ENCODE peak calls at places on chromosomes 3 and 15, in six cellular contexts. L is H9, O is IMR-90, U is neuronal stem cell, A is mesenchymal stem cell, N is H1. G is an unnamed sample.

GRCh38 chr3:129058441-129059194 is 2.0 kb upstream of the GP9 start:
- DNase-seq in U (no peak), N (no peak), O (no peak), L (no peak), A (peak), G (no peak)

GRCh38 chr3:68306571-68306970 is 625.8 kb downstream of the TAFA4 start:
- DNase-seq in U (peak), N (no peak), O (no peak), L (peak), A (peak), G (peak)

GRCh38 chr3:15042936-15043335 is 22.2 kb downstream of the MRPS25 start:
- DNase-seq in O (peak), N (no peak), L (no peak), A (peak), U (no peak), G (no peak)

GRCh38 chr3:37892917-37893595 is 31.4 kb downstream of the CTDSPL start:
- DNase-seq in N (no peak), L (no peak), U (no peak), O (peak), A (peak), G (no peak)

GRCh38 chr3:144055604-144056003 is 84.0 kb downstream of the DIPK2A start:
- DNase-seq in U (no peak), N (no peak), L (no peak), A (no peak), O (peak), G (no peak)

GRCh38 chr3:115617573-115617972 is 5.7 kb upstream of the GAP43 start:
- DNase-seq in U (no peak), L (no peak), N (no peak), O (no peak), A (no peak), G (no peak)

GRCh38 chr3:56547486-56547885 is 9.5 kb upstream of the CCDC66 start:
- DNase-seq in U (no peak), N (no peak), A (no peak), L (no peak), O (no peak), G (no peak)

GRCh38 chr15:68411735-68412134 is 20.2 kb downstream of the ITGA11 start:
- DNase-seq in O (no peak), A (no peak), L (peak), U (no peak), N (no peak), G (no peak)

GRCh38 chr3:121752261-121752660 is 2.7 kb upstream of the GOLGB1 start:
- DNase-seq in L (no peak), O (no peak), A (no peak), U (no peak), N (no peak), G (peak)

GRCh38 chr3:173913397-173913796 is 515.9 kb downstream of the NLGN1 start:
- DNase-seq in A (peak), N (no peak), U (no peak), O (peak), L (no peak), G (no peak)

DNA sequence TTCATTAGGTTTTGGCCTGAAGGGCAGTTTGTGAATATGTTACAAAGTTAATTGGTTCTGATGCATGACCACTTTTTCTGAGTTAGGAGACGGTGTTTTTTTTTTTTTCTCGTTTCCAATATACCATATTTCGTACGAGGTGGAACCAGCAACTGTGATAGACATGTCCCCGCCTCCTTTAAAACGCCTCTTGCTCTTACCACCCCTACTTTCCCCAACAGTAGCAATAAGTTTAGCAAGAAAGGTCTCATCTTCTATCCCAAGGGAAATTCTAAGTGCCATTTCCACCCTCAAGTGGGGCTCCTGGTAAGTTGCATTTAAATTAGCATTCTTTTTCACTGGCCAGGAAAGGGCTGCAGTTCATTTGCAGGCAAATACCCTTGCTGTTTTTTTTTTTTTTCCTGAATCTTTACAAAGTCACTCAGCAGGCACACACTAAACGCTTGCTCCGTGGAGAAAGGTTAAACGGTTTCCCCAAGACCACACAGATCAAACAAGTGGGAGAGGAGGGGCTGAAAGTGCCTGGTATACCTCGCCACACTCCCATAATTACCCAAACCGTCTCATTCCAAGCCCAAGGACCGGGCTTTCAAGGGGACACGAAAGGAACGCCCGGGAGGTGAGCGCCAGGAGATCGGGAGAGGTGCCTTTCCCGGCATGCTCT is 39.5 kb upstream of the MGA start:
- DNase-seq in A (peak), N (no peak), L (peak), U (peak), O (no peak), G (no peak)
- H2AK5ac ChIP-seq in A (no peak), N (no peak), L (no peak), U (peak), O (no peak), G (no peak)

DNA sequence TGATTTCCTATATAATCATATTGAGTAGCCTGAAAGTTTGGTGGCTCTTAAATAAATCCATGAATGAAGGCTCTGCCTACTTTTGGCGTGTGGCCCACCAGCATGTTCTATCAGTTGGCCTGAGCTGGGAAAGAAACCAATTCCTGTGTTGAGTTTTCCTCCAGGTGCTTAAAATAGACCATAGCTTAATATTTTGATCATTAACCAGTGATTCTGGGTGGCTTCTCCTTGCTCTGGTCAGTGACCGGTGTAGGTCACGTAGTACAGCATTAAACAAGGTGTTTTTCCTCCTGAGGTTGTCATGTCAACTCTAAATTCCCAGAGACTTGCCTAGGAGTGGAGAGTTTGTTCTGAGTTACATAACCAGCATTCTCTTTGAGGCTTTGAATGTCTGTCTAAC is 1.3 kb downstream of the HHLA2 start:
- DNase-seq in N (no peak), A (no peak), L (no peak), O (no peak), U (no peak), G (no peak)
- H4K91ac ChIP-seq in N (no peak), A (no peak), L (no peak), O (no peak), U (no peak), G (no peak)

DNA sequence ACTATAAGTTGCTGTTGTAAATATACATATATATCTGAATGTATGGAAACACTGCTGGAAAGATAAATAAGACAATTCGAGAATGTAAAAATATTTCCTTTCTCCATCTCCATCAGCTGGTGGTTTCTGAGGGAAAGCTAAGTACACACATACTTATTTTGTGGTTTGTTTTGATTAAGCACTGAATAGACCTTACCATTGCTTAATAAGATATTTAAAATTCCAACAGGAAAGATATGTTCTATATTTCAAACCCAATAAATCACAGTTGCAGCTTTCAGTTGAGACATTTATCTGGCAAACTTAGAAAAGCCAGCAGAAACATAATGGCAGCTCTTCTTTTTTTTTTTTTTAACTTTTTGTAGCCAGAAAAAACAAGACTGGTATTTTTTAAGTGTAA is 160.4 kb downstream of the VGLL3 start:
- DNase-seq in N (no peak), L (no peak), A (no peak), U (no peak), O (peak), G (no peak)
- H2AK5ac ChIP-seq in N (no peak), L (no peak), A (no peak), U (no peak), O (no peak), G (no peak)

DNA sequence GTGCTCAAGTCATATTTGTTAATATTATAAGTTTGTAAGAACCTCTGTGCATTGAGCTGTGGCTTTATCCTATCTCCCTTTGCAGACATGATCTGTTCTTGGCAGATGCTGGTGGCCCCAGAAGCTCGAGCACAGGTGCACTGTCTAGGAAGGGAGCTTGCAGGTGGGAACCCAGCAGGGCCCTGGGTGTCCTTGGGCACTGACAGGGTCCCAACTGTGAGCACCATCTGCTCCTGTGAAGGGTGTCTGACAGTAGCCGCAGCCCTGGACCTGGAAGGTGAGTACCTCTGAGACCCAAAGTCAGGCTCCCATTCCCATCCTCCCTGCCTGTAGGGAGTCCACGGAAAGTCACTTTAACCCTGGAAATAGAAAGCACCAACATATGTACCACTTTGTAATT is 2.4 kb upstream of the REC114 start:
- DNase-seq in L (no peak), N (no peak), O (no peak), A (no peak), U (no peak), G (no peak)
- H4K91ac ChIP-seq in L (no peak), N (no peak), O (no peak), A (no peak), U (no peak), G (no peak)

GRCh38 chr15:49239105-49239504 is 69.1 kb downstream of the GALK2 start:
- DNase-seq in U (no peak), A (peak), O (peak), N (no peak), L (no peak), G (no peak)

GRCh38 chr15:49238342-49238741 is 68.3 kb downstream of the GALK2 start:
- DNase-seq in A (peak), U (no peak), O (peak), L (no peak), N (no peak), G (no peak)

GRCh38 chr15:49247556-49248102 is 77.6 kb downstream of the GALK2 start:
- DNase-seq in O (peak), N (no peak), L (no peak), A (no peak), U (no peak), G (no peak)

GRCh38 chr15:49236869-49237268 is 66.8 kb downstream of the GALK2 start:
- DNase-seq in L (no peak), A (no peak), N (no peak), U (no peak), O (no peak), G (no peak)

GRCh38 chr15:49242820-49243219 is 72.8 kb downstream of the GALK2 start:
- DNase-seq in U (no peak), N (no peak), O (peak), A (peak), L (no peak), G (no peak)
- H2AK5ac ChIP-seq in U (no peak), N (no peak), O (peak), A (no peak), L (no peak), G (no peak)

G was measured in trophoblast cell.